ENCODE peak calls at places on chromosome X, in ten cellular contexts. V, Z, R, K, B, Q, F, P, S and H are unnamed samples.

GRCh38 chrX:1086444-1087409 is 125.7 kb downstream of the CRLF2 start:
- DNase-seq in S (no peak), R (no peak), F (peak; percentile 83), Q (no peak), Z (no peak), K (no peak), V (peak; percentile 26), B (no peak), P (no peak), H (peak; percentile 12)

GRCh38 chrX:93580634-93581033 is 92.7 kb downstream of the NAP1L3 start:
- DNase-seq in F (no peak), K (no peak), R (no peak), V (no peak), Q (no peak), B (no peak), S (no peak), Z (no peak), P (no peak), H (no peak)

GRCh38 chrX:72023071-72023470 is 108.6 kb downstream of the RTL5 start:
- DNase-seq in B (peak; percentile 14), S (no peak), F (no peak), P (no peak), R (no peak), Z (no peak), Q (no peak), K (no peak), V (no peak), H (no peak)

GRCh38 chrX:72347366-72347765 is 41.7 kb upstream of the CITED1 start:
- DNase-seq in R (no peak), Q (no peak), V (no peak), B (no peak), F (no peak), S (no peak), Z (no peak), P (no peak), K (no peak), H (no peak)

GRCh38 chrX:111352424-111352823 is 59.6 kb downstream of the DCX start:
- DNase-seq in K (no peak), F (no peak), Z (no peak), B (no peak), S (no peak), P (peak; percentile 59), R (no peak), V (peak; percentile 83), Q (no peak), H (no peak)

GRCh38 chrX:15856580-15856979 is 2.0 kb upstream of the AP1S2 start:
- DNase-seq in R (no peak), S (no peak), B (no peak), Z (no peak), Q (no peak), F (no peak), K (no peak), P (no peak), V (no peak), H (no peak)

GRCh38 chrX:63434206-63434605 is 83.1 kb upstream of the SPIN4 start:
- DNase-seq in K (no peak), Z (no peak), R (no peak), P (no peak), F (no peak), V (no peak), Q (no peak), S (no peak), B (no peak), H (no peak)

GRCh38 chrX:153450949-153451277 is 5.1 kb upstream of the TREX2 start:
- DNase-seq in B (no peak), P (no peak), F (no peak), R (no peak), Q (no peak), V (no peak), K (no peak), S (no peak), Z (no peak), H (no peak)